ENCODE peak calls at places on chromosomes 12 and 14, in eight cellular contexts. E is activated CD8-positive, alpha-beta memory T cell treated with anti-CD3 and anti-CD28 coated beads for 48 hours; W is stimulated activated CD8-positive, alpha-beta memory T cell treated with anti-CD3 and anti-CD28 coated beads, Interleukin-4, amount 100 ng/mL, for 48 hours; Z is choroid plexus epithelial cell; L is HTR-8/SVneo; B is caudate nucleus; D is activated T-cell treated with anti-CD3 and anti-CD28 coated beads for 1 hour; H is nucleus accumbens. K is an unnamed sample.

GRCh38 chr12:71371132-71371531 is 68.5 kb upstream of the LGR5 start:
- DNase-seq in Z (peak; percentile 33), E (no peak), H (no peak), W (no peak), L (no peak), D (no peak), B (no peak), K (peak; percentile 4)

GRCh38 chr14:26394114-26394855 is 203.5 kb downstream of the NOVA1 start:
- DNase-seq in B (no peak), Z (peak; percentile 48), L (peak; percentile 53), W (no peak), H (no peak), D (no peak), E (no peak), K (peak; percentile 95)

GRCh38 chr14:52522033-52522432 is 30.3 kb downstream of the TXNDC16 start:
- DNase-seq in L (no peak), H (no peak), D (no peak), E (no peak), B (no peak), Z (no peak), W (no peak), K (no peak)

GRCh38 chr14:80202888-80203562 is 8.3 kb downstream of the DIO2 start:
- DNase-seq in B (no peak), L (no peak), H (no peak), E (peak; percentile 0), D (no peak), W (peak; percentile 67), Z (no peak), K (no peak)

GRCh38 chr12:1796515-1797010 is 23.8 kb upstream of the LRTM2 start:
- DNase-seq in H (no peak), L (no peak), B (no peak), E (no peak), W (peak; percentile 61), Z (no peak), D (no peak), K (no peak)

GRCh38 chr14:91063119-91063518 is 2.7 kb upstream of the RPS6KA5 start:
- DNase-seq in D (no peak), L (no peak), W (no peak), E (no peak), B (no peak), Z (no peak), H (no peak), K (no peak)

GRCh38 chr12:20486233-20486632 is 117.9 kb downstream of the PDE3A start:
- DNase-seq in L (no peak), E (no peak), H (no peak), W (no peak), B (no peak), D (no peak), Z (peak; percentile 70), K (no peak)

GRCh38 chr14:89304972-89305703 is 111.9 kb downstream of the FOXN3 start:
- DNase-seq in Z (peak; percentile 75), W (no peak), E (no peak), H (no peak), L (no peak), B (no peak), D (no peak), K (no peak)

GRCh38 chr12:119231774-119232173 is 53.0 kb downstream of the HSPB8 start:
- DNase-seq in L (no peak), H (no peak), W (no peak), D (no peak), B (no peak), E (no peak), Z (no peak), K (no peak)

GRCh38 chr12:111783046-111783445 is 16.3 kb downstream of the ALDH2 start:
- DNase-seq in E (no peak), B (no peak), L (no peak), Z (no peak), D (no peak), H (no peak), W (no peak), K (no peak)

GRCh38 chr12:54736549-54736948 is 88.4 kb upstream of the DCD start:
- DNase-seq in L (no peak), H (no peak), B (no peak), D (no peak), W (no peak), E (no peak), Z (no peak), K (no peak)

GRCh38 chr12:118986043-118986442 is 4.7 kb downstream of the SRRM4 start:
- DNase-seq in B (no peak), D (no peak), W (no peak), Z (no peak), L (no peak), H (no peak), E (no peak), K (peak; percentile 57)

GRCh38 chr12:80805106-80805505 is 88.4 kb downstream of the MYF5 start:
- DNase-seq in H (no peak), E (no peak), Z (no peak), W (no peak), D (no peak), L (no peak), B (no peak), K (no peak)

GRCh38 chr14:91348861-91349465 is 68.7 kb downstream of the CCDC88C start:
- DNase-seq in D (no peak), Z (no peak), H (no peak), L (no peak), W (no peak), B (no peak), E (no peak), K (no peak)

GRCh38 chr12:57420482-57420881 is 10.4 kb downstream of the R3HDM2 start:
- DNase-seq in E (no peak), L (no peak), B (no peak), D (no peak), H (no peak), Z (no peak), W (no peak), K (no peak)

GRCh38 chr12:110661337-110661972 is 27.5 kb downstream of the HVCN1 start:
- DNase-seq in D (peak; percentile 20), W (peak; percentile 85), E (peak; percentile 79), Z (no peak), H (no peak), B (no peak), L (no peak), K (no peak)

GRCh38 chr12:116551952-116552749 is 7.0 kb upstream of the MAP1LC3B2 start:
- DNase-seq in D (no peak), B (no peak), W (no peak), E (no peak), Z (peak; percentile 88), L (no peak), H (no peak), K (no peak)

GRCh38 chr12:23303821-23304220 is 645.6 kb downstream of the SOX5 start:
- DNase-seq in W (no peak), H (no peak), B (no peak), L (no peak), E (no peak), D (no peak), Z (no peak), K (no peak)

GRCh38 chr12:2018401-2018800 is 14.1 kb upstream of the DCP1B start:
- DNase-seq in H (no peak), Z (no peak), B (no peak), D (no peak), L (no peak), W (no peak), E (no peak), K (no peak)

GRCh38 chr12:19915392-19916192 is 452.7 kb upstream of the PDE3A start:
- DNase-seq in E (no peak), B (no peak), H (no peak), W (no peak), Z (peak; percentile 75), D (no peak), L (peak; percentile 13), K (peak; percentile 95)

GRCh38 chr12:122894173-122895121 is 1.5 kb downstream of the VPS37B start:
- DNase-seq in E (no peak), D (no peak), L (no peak), Z (no peak), H (no peak), B (no peak), W (no peak), K (no peak)

GRCh38 chr14:93135399-93135798 is 19.7 kb upstream of the ITPK1 start:
- DNase-seq in D (no peak), Z (no peak), L (no peak), E (no peak), B (no peak), H (no peak), W (no peak), K (no peak)

GRCh38 chr12:54419088-54419887 is at the start of gene ITGA5:
- DNase-seq in Z (no peak), D (peak; percentile 42), L (peak; percentile 81), H (peak; percentile 43), W (peak; percentile 68), B (no peak), E (no peak), K (no peak)

GRCh38 chr12:81167694-81168093 is 89.8 kb downstream of the ACSS3 start:
- DNase-seq in B (no peak), W (no peak), H (no peak), E (no peak), Z (peak; percentile 60), D (no peak), L (no peak), K (no peak)

GRCh38 chr12:28536088-28536487 is 345.8 kb downstream of the CCDC91 start:
- DNase-seq in L (no peak), W (no peak), E (no peak), Z (peak; percentile 90), H (no peak), D (no peak), B (no peak), K (no peak)

GRCh38 chr12:100919116-100919515 is 124.5 kb downstream of the ANO4 start:
- DNase-seq in H (no peak), W (no peak), D (no peak), E (no peak), B (no peak), Z (no peak), L (no peak), K (no peak)

GRCh38 chr14:96762650-96763049 is 34.5 kb upstream of the VRK1 start:
- DNase-seq in B (no peak), Z (peak; percentile 80), L (peak; percentile 78), W (no peak), H (no peak), D (no peak), E (no peak), K (peak; percentile 21)